ENCODE peak calls at places on chromosomes 4 and X, in four cellular contexts. U is fibroblast of pulmonary artery, T is MCF 10A, D is brain microvascular endothelial cell. S is an unnamed sample.

GRCh38 chr4:128525387-128525786 is 237.8 kb upstream of the PGRMC2 start:
- DNase-seq in U (peak), T (peak), D (no peak), S (peak)

GRCh38 chr4:143346208-143346607 is 9.5 kb downstream of the GAB1 start:
- DNase-seq in U (no peak), D (no peak), T (peak), S (no peak)

GRCh38 chr4:52173470-52174055 is 122.5 kb downstream of the SPATA18 start:
- DNase-seq in T (peak), U (peak), D (no peak), S (peak)

GRCh38 chrX:120308959-120309872 is 2.0 kb downstream of the TMEM255A start:
- DNase-seq in U (peak), D (peak), T (peak), S (peak)

GRCh38 chr4:89056953-89057398 is at the start of gene FAM13A:
- DNase-seq in D (peak), U (peak), T (peak), S (peak)

GRCh38 chr4:46270986-46271596 is 118.8 kb downstream of the GABRA2 start:
- DNase-seq in U (peak), T (peak), D (no peak), S (peak)

GRCh38 chrX:47802589-47802988 is 34.1 kb upstream of the ZNF81 start:
- DNase-seq in U (peak), D (no peak), T (peak), S (no peak)

GRCh38 chr4:102610476-102610875 is 109.3 kb downstream of the NFKB1 start:
- DNase-seq in D (no peak), T (no peak), U (no peak), S (no peak)

GRCh38 chr4:140095694-140096482 is 58.1 kb downstream of the MAML3 start:
- DNase-seq in D (peak), U (peak), T (peak), S (peak)

GRCh38 chrX:3345281-3346081 is 971 bp downstream of the MXRA5 start:
- DNase-seq in U (peak), T (no peak), D (no peak), S (no peak)

GRCh38 chrX:16834811-16835210 is 35.4 kb downstream of the RBBP7 start:
- DNase-seq in U (no peak), D (no peak), T (no peak), S (no peak)

GRCh38 chr4:186887211-186887785 is 163.6 kb upstream of the FAT1 start:
- DNase-seq in U (no peak), T (peak), D (no peak), S (peak)

GRCh38 chr4:103895876-103896465 is 176.2 kb upstream of the TACR3 start:
- DNase-seq in U (no peak), D (no peak), T (peak), S (no peak)

GRCh38 chr4:173485164-173485563 is 44.9 kb downstream of the HAND2 start:
- DNase-seq in U (peak), T (no peak), D (no peak), S (no peak)

GRCh38 chr4:94757192-94758140 is at the start of gene BMPR1B:
- DNase-seq in D (peak), T (peak), U (peak), S (peak)

GRCh38 chr4:146916479-146917076 is 29.1 kb downstream of the TTC29 start:
- DNase-seq in T (peak), U (peak), D (peak), S (peak)

GRCh38 chrX:46254623-46255022 is 290.6 kb downstream of the ZNF674 start:
- DNase-seq in U (no peak), T (no peak), D (no peak), S (peak)

GRCh38 chr4:14653338-14653737 is 348.9 kb upstream of the CPEB2 start:
- DNase-seq in D (no peak), U (no peak), T (peak), S (no peak)

GRCh38 chr4:127888559-127888958 is 7.9 kb downstream of the PLK4 start:
- DNase-seq in U (no peak), T (no peak), D (no peak), S (no peak)

GRCh38 chr4:8882239-8882638 is 10.6 kb upstream of the HMX1 start:
- DNase-seq in T (no peak), D (no peak), U (no peak), S (no peak)

GRCh38 chr4:6338951-6339817 is 69.5 kb downstream of the WFS1 start:
- DNase-seq in T (no peak), D (no peak), U (no peak), S (no peak)

GRCh38 chrX:103398321-103398937 is 22.1 kb downstream of the BEX3 start:
- DNase-seq in T (peak), U (peak), D (peak), S (peak)

GRCh38 chrX:109732780-109733657 is at the start of gene ACSL4:
- DNase-seq in D (peak), U (peak), T (peak), S (peak)

GRCh38 chrX:19640693-19641374 is 125.5 kb upstream of the MAP3K15 start:
- DNase-seq in T (no peak), D (no peak), U (no peak), S (no peak)

GRCh38 chr4:71189471-71189870 is 149.3 kb upstream of the SLC4A4 start:
- DNase-seq in T (no peak), D (peak), U (no peak), S (no peak)
- TF ChIP-seq CTCF in T (no peak), D (peak), U (no peak), S (no peak)

GRCh38 chr4:175371091-175371490 is 441.0 kb downstream of the GPM6A start:
- DNase-seq in T (no peak), U (no peak), D (no peak), S (no peak)
- TF ChIP-seq CTCF in T (no peak), U (no peak), D (no peak), S (no peak)

DNA sequence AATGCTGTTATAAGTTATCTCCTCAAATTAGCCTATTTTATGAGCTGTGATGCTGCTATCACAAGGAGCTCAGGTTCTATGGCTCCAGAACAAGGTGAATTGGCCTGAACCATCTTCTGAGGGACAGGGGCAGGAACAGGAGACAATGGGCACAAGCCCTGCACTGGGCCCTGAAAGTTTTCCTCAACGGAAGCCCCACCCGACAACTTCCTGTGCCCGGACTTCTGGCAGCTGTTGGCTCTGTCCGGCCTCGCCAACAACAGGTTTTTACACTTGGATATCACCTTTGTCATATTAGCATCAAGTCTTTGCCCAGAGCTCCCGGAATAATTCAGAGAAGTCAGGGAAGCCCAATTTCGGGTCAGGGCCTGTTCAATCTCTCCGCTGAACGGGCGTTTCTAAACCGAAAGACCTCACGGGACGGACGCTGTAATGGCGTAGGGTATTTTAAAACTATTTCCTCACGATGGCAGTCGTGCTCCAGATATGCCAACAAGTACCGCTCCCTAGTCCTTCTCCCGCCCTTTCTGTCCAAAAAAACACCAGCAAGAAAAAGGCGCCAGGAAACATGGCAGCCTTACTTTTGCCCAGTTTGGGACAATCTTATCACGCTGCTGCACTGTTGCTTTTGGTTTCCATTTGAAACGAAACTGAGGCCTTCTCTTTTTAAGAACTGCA is 201.0 kb upstream of the STK26 start:
- DNase-seq in T (peak), D (peak), U (no peak), S (peak)
- TF ChIP-seq CTCF in T (peak), D (peak), U (no peak), S (peak)

DNA sequence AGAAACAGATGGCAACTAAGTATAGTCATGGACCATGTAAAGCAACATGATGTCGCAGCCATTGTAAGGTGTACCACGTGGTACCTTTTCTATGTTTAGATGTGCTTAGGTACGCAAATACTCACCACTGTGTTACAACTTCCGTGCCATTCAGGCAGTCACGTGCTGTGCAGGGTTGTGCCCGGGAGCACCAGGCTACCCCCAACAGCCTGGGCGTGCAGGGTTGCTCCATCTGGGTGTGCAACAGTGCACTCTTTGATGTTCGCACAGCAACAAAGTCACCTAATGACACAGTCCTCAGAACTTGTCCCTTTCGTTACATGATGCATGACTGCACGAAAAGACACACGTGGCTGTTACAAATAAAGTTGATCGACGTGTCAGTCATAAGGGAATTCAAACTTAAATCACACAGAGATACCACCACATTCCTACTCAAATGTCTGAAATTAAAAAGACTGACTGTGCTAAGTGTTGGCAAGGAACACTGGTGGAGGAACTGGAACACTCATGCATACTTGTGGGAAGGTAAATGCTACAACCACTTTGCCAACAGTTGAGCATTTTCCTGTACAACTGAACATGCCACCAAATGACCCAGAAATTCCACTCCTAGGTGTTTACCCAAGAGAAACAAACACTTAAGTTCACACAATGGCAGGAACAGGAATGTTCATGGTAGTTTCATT is 24.3 kb downstream of the CPLX1 start:
- DNase-seq in T (no peak), D (no peak), U (no peak), S (no peak)
- TF ChIP-seq CTCF in T (no peak), D (no peak), U (no peak), S (no peak)

GRCh38 chr4:166501941-166502382 is 628.9 kb downstream of the TLL1 start:
- DNase-seq in D (peak), T (no peak), U (peak), S (peak)
- TF ChIP-seq CTCF in D (peak), T (no peak), U (peak), S (peak)

GRCh38 chrX:20663287-20663686 is 396.6 kb upstream of the RPS6KA3 start:
- DNase-seq in D (no peak), U (no peak), T (no peak), S (no peak)

GRCh38 chrX:20668550-20668949 is 401.8 kb upstream of the RPS6KA3 start:
- DNase-seq in T (no peak), U (no peak), D (no peak), S (no peak)

GRCh38 chrX:20665441-20665840 is 398.7 kb upstream of the RPS6KA3 start:
- DNase-seq in T (no peak), U (no peak), D (no peak), S (no peak)

GRCh38 chrX:20666316-20666715 is 399.6 kb upstream of the RPS6KA3 start:
- DNase-seq in D (no peak), U (no peak), T (no peak), S (no peak)

DNA sequence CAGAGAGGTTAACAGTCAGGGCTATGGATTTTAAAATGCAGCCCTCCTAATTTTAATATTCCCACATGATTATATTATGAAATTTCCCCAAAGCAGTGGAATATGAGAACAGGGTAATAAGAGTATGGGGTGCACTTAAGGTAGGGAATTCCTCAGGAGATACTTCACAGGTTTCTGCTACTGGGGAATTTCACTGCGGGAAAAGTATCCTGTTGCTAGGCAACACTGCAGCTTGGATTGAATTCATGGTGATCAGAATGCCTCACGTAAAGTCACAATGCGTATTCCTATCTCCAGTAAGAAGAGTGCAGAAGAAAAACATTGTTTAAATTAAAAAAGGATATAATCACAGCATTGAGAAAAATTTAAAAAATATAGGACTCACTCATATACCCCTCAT is 398.1 kb upstream of the RPS6KA3 start:
- DNase-seq in T (no peak), D (no peak), U (no peak), S (no peak)
- TF ChIP-seq CTCF in T (no peak), D (no peak), U (no peak), S (no peak)

DNA sequence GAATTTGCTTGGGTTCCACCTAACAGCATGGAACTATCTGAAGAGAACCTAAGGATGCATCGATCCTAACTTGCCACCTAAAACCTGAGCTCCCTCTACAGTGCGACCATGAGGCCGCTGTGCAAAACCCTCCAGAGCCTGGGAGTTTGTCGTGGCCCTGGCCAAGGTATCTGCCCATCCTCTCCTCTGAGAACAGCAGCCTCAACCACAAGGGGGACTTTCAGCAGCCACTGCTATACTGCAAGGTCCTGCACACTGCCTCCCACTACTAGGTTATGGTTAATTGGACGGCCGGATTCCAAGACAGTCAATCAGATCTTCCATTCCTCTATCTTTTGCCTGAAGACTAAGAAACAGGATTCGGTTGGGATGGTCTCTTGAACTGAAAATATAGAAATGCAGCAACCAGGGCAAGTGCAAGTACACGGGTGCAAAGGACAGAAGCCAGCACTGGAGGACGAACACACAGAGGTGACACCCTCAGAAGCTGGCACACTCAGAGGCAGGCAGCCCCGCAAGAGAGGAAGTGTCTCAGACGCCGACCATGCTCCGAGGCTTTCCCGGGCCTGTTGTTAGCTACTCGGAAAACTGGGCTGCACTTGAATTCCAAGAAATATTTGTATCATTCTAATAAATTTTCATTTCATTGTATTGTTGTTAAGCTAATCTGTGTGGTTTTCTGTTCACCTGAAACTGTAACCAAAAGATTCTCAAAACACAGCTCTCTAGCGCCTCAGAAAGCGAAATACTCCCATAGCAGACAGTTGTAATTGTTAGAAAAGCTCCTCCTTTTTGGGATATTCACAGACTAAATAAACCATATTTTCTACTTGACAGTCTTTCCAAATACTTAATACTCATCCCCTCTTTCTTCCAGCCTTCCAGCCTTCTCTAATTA is 63.3 kb downstream of the AFAP1 start:
- DNase-seq in T (no peak), U (peak), D (peak), S (peak)
- TF ChIP-seq CTCF in T (no peak), U (peak), D (peak), S (peak)

S was measured in A673.